ENCODE peak calls at places on chromosome 4, in five cellular contexts. I, H, E, U and R are unnamed samples.

GRCh38 chr4:77155631-77156345 is 1.2 kb upstream of the CCNG2 start:
- DNase-seq in U (no peak), E (no peak), I (no peak), H (no peak), R (peak; percentile 76)

GRCh38 chr4:140219567-140219966 is 65.6 kb upstream of the MAML3 start:
- DNase-seq in U (no peak), E (no peak), I (no peak), H (no peak), R (no peak)

GRCh38 chr4:8938623-8939022 is 67.0 kb upstream of the HMX1 start:
- DNase-seq in I (no peak), H (no peak), E (no peak), U (no peak), R (no peak)

GRCh38 chr4:158496030-158496741 is 25.5 kb upstream of the RXFP1 start:
- DNase-seq in U (no peak), H (no peak), I (peak; percentile 2), E (no peak), R (no peak)

GRCh38 chr4:13986533-13986932 is 359.0 kb upstream of the BOD1L1 start:
- DNase-seq in I (no peak), E (no peak), U (no peak), H (no peak), R (no peak)

GRCh38 chr4:155952546-155952945 is 1.1 kb downstream of the CTSO start:
- DNase-seq in I (no peak), E (no peak), H (no peak), U (no peak), R (no peak)

GRCh38 chr4:151304226-151304625 is 21.2 kb downstream of the SH3D19 start:
- DNase-seq in U (no peak), I (no peak), E (no peak), H (no peak), R (no peak)

GRCh38 chr4:169861592-169861991 is 103.8 kb upstream of the HPF1 start:
- DNase-seq in I (no peak), H (no peak), U (no peak), E (no peak), R (no peak)

GRCh38 chr4:102503301-102503746 is 2.2 kb downstream of the NFKB1 start:
- DNase-seq in H (no peak), E (peak; percentile 27), U (no peak), I (no peak), R (no peak)

GRCh38 chr4:114257516-114257915 is 278.1 kb upstream of the ARSJ start:
- DNase-seq in I (no peak), U (no peak), H (no peak), E (no peak), R (no peak)

GRCh38 chr4:141248029-141248428 is 27.3 kb downstream of the ZNF330 start:
- DNase-seq in U (peak; percentile 55), E (no peak), H (no peak), I (no peak), R (no peak)

GRCh38 chr4:111475001-111475400 is 670.3 kb upstream of the FAM241A start:
- DNase-seq in E (no peak), U (no peak), H (no peak), I (no peak), R (peak; percentile 0)

GRCh38 chr4:153518637-153519384 is 52.7 kb downstream of the TMEM131L start:
- DNase-seq in U (no peak), I (no peak), H (peak; percentile 64), E (no peak), R (no peak)

GRCh38 chr4:159014896-159015295 is 88.0 kb upstream of the RAPGEF2 start:
- DNase-seq in E (no peak), H (no peak), U (no peak), I (no peak), R (no peak)

GRCh38 chr4:19381068-19381467 is 870.6 kb upstream of the SLIT2 start:
- DNase-seq in E (no peak), H (no peak), I (no peak), U (no peak), R (no peak)

GRCh38 chr4:117385531-117385930 is 300.2 kb upstream of the TRAM1L1 start:
- DNase-seq in U (no peak), I (no peak), H (no peak), E (no peak), R (no peak)

GRCh38 chr4:5399790-5400421 is 308.5 kb downstream of the EVC2 start:
- DNase-seq in H (no peak), I (no peak), U (no peak), E (peak; percentile 29), R (no peak)

GRCh38 chr4:7761720-7762119 is 177.9 kb downstream of the AFAP1 start:
- DNase-seq in U (peak; percentile 89), I (peak; percentile 37), E (no peak), H (no peak), R (no peak)

GRCh38 chr4:67103001-67103737 is 442.1 kb downstream of the CENPC start:
- DNase-seq in U (no peak), H (no peak), E (no peak), I (no peak), R (no peak)

GRCh38 chr4:91958651-91959050 is 345.1 kb upstream of the GRID2 start:
- DNase-seq in I (no peak), H (no peak), E (no peak), U (no peak), R (no peak)

GRCh38 chr4:185285632-185286393 is 76.4 kb downstream of the SNX25 start:
- DNase-seq in I (no peak), H (no peak), E (no peak), U (no peak), R (no peak)

GRCh38 chr4:181952478-181952877 is 290.7 kb upstream of the TENM3 start:
- DNase-seq in I (no peak), E (no peak), H (no peak), U (no peak), R (peak; percentile 57)

GRCh38 chr4:109921384-109921808 is 8.7 kb downstream of the EGF start:
- DNase-seq in E (no peak), I (no peak), U (no peak), H (no peak), R (no peak)

GRCh38 chr4:54513741-54514140 is 144.0 kb upstream of the KIT start:
- DNase-seq in I (no peak), E (no peak), H (no peak), U (no peak), R (no peak)

GRCh38 chr4:54685810-54686209 is 28.1 kb downstream of the KIT start:
- DNase-seq in E (no peak), H (no peak), I (no peak), U (no peak), R (no peak)

GRCh38 chr4:88286897-88287296 is 2.5 kb upstream of the PPM1K start:
- DNase-seq in U (no peak), H (no peak), I (no peak), E (no peak), R (no peak)

GRCh38 chr4:151074416-151074916 is 25.0 kb upstream of the RPS3A start:
- DNase-seq in U (no peak), H (no peak), I (no peak), E (no peak), R (no peak)

GRCh38 chr4:107153228-107153627 is 117.1 kb upstream of the DKK2 start:
- DNase-seq in I (no peak), U (no peak), H (no peak), E (no peak), R (no peak)

GRCh38 chr4:27049101-27049829 is 188.6 kb downstream of the STIM2 start:
- DNase-seq in U (no peak), H (no peak), I (no peak), E (no peak), R (no peak)

GRCh38 chr4:181848357-181848756 is 394.8 kb upstream of the TENM3 start:
- DNase-seq in E (no peak), U (no peak), H (no peak), I (no peak), R (no peak)

GRCh38 chr4:33425916-33426315 is 2705.7 kb downstream of the PCDH7 start:
- DNase-seq in U (no peak), H (no peak), E (no peak), I (no peak), R (no peak)

GRCh38 chr4:123506311-123506685 is 109.7 kb downstream of the SPRY1 start:
- DNase-seq in E (no peak), U (no peak), H (no peak), I (no peak), R (no peak)

GRCh38 chr4:82890913-82891727 is at the start of gene SEC31A:
- DNase-seq in E (peak; percentile 82), U (peak; percentile 98), H (peak; percentile 98), I (peak; percentile 97), R (peak; percentile 79)